ENCODE peak calls at places on chromosomes 7 and 10, in four cellular contexts. I, X, J and V are unnamed samples.

GRCh38 chr7:42614636-42615035 is 297.2 kb downstream of the C7orf25 start:
- DNase-seq in I (no peak), X (no peak), J (no peak), V (no peak)

GRCh38 chr7:94679341-94679740 is 23.4 kb upstream of the SGCE start:
- DNase-seq in I (no peak), X (no peak), J (no peak), V (no peak)

GRCh38 chr7:138987686-138988085 is 6.5 kb upstream of the KIAA1549 start:
- DNase-seq in I (no peak), X (no peak), J (no peak), V (no peak)

GRCh38 chr10:123635131-123635530 is 31.0 kb upstream of the GPR26 start:
- DNase-seq in I (no peak), X (no peak), J (no peak), V (no peak)

GRCh38 chr7:55571534-55572377 is 546 bp downstream of the VOPP1 start:
- DNase-seq in I (peak), X (peak), J (peak), V (peak)

GRCh38 chr10:29304259-29305030 is 15.6 kb downstream of the LYZL1 start:
- DNase-seq in I (peak), X (peak), J (peak), V (peak)

GRCh38 chr7:151017370-151017952 is 6.8 kb downstream of the ATG9B start:
- DNase-seq in I (no peak), X (no peak), J (no peak), V (no peak)

GRCh38 chr10:32163076-32163773 is 107.0 kb upstream of the KIF5B start:
- DNase-seq in I (no peak), X (no peak), J (no peak), V (no peak)

GRCh38 chr7:82816272-82816671 is 346.4 kb downstream of the PCLO start:
- DNase-seq in I (no peak), X (no peak), J (no peak), V (no peak)

GRCh38 chr10:133608855-133609254 is 17.7 kb downstream of the FRG2B start:
- DNase-seq in I (peak), X (peak), J (no peak), V (peak)

GRCh38 chr7:2139004-2139652 is 93.6 kb downstream of the MAD1L1 start:
- DNase-seq in I (no peak), X (no peak), J (no peak), V (no peak)

GRCh38 chr7:158357106-158357897 is 230.3 kb downstream of the PTPRN2 start:
- DNase-seq in I (no peak), X (no peak), J (no peak), V (no peak)

GRCh38 chr7:129851810-129852209 is 101.0 kb downstream of the UBE2H start:
- DNase-seq in I (no peak), X (no peak), J (no peak), V (no peak)

GRCh38 chr10:124646483-124647352 is 97.5 kb downstream of the FAM53B start:
- DNase-seq in I (no peak), X (peak), J (no peak), V (no peak)

GRCh38 chr7:81297317-81297716 is 378.5 kb upstream of the SEMA3C start:
- DNase-seq in I (no peak), X (no peak), J (no peak), V (no peak)